ENCODE peak calls at places on chromosomes 7 and 10, in seven cellular contexts. E is body of pancreas, Q is uterus, C is mucosa of descending colon, B is gastrocnemius medialis, Y is transverse colon, N is MM.1S. R is an unnamed sample. For H3K9me3, the result is how much of the 10 kb centered on the place peaks cover.

GRCh38 chr7:23065974-23066373 is 39.6 kb upstream of the KLHL7 start:
- DNase-seq in E (no peak), Q (no peak), C (no peak), B (no peak), Y (no peak), N (no peak), R (no peak)

GRCh38 chr10:125783957-125784356 is 8.3 kb upstream of the MMP21 start:
- DNase-seq in E (no peak), Q (no peak), C (no peak), B (no peak), Y (no peak), N (peak), R (no peak)

GRCh38 chr10:7659560-7659959 is 7.2 kb downstream of the ITIH5 start:
- DNase-seq in E (no peak), Q (no peak), C (no peak), B (no peak), Y (no peak), N (no peak), R (no peak)

GRCh38 chr7:92784935-92785334 is 51.4 kb downstream of the CDK6 start:
- DNase-seq in E (no peak), Q (no peak), C (no peak), B (no peak), Y (no peak), N (no peak), R (no peak)

GRCh38 chr7:158084555-158084954 is 503.1 kb downstream of the PTPRN2 start:
- DNase-seq in E (no peak), Q (no peak), C (no peak), B (no peak), Y (no peak), N (no peak), R (peak)

GRCh38 chr7:151243411-151244155 is 4.9 kb downstream of the SMARCD3 start:
- DNase-seq in E (no peak), Q (no peak), C (no peak), B (no peak), Y (no peak), N (peak), R (peak)

GRCh38 chr10:16735626-16736025 is 81.6 kb downstream of the RSU1 start:
- DNase-seq in E (no peak), Q (no peak), C (no peak), B (no peak), Y (no peak), N (no peak), R (no peak)

GRCh38 chr7:80876894-80877414 is 41.9 kb downstream of the SEMA3C start:
- DNase-seq in E (no peak), Q (no peak), C (no peak), B (no peak), Y (peak), N (no peak), R (no peak)

GRCh38 chr10:96130326-96130758 is 245 bp downstream of the ZNF518A start:
- DNase-seq in E (peak), Q (no peak), C (peak), B (peak), Y (peak), N (peak), R (peak)

GRCh38 chr7:47180268-47180826 is 401.6 kb downstream of the TNS3 start:
- DNase-seq in E (peak), Q (peak), C (no peak), B (no peak), Y (peak), N (peak), R (no peak)

GRCh38 chr10:50381637-50382036 is 130.3 kb upstream of the ASAH2 start:
- DNase-seq in E (no peak), Q (no peak), C (no peak), B (no peak), Y (no peak), N (no peak), R (no peak)

GRCh38 chr7:143331179-143331825 is 15.4 kb downstream of the CLCN1 start:
- DNase-seq in E (no peak), Q (peak), C (no peak), B (peak), Y (no peak), N (no peak), R (no peak)

GRCh38 chr10:1015688-1016087 is 10.0 kb downstream of the IDI2 start:
- DNase-seq in E (no peak), Q (no peak), C (no peak), B (no peak), Y (no peak), N (no peak), R (no peak)

DNA sequence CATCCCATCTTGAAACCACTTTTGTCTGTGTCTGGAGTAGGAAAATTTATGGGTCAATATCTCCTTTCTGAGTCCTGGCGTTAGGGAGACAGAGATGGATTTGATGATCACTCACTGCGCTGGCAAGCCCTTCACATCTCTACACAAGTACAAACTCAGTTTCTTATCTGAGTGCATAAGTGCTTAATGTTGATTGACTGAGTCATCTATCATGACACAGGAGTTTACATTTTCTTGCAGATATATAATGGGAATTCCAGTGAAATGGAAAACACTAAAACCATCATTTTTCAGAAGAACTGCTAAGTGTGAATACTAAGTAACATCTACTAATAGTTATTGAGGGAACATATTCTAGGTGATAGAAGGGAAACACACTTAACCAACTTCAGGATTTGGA is 763.9 kb upstream of the COBL start:
- DNase-seq in E (no peak), Q (no peak), C (no peak), B (no peak), Y (no peak), N (no peak), R (no peak)
- H3K9me3 ChIP-seq in E (under half), Q (under half), C (under half), B (under half), Y (under half), N (under half), R (under half)

GRCh38 chr7:70377957-70378356 is 754.0 kb upstream of the GALNT17 start:
- DNase-seq in E (no peak), Q (no peak), C (no peak), B (no peak), Y (no peak), N (no peak), R (no peak)
- H3K9me3 ChIP-seq in E (under half), Q (under half), C (under half), B (under half), Y (under half), N (under half), R (under half)

GRCh38 chr7:14673202-14673601 is 229.3 kb downstream of the DGKB start:
- DNase-seq in E (no peak), Q (no peak), C (no peak), B (no peak), Y (no peak), N (no peak), R (no peak)
- H3K9me3 ChIP-seq in E (under half), Q (under half), C (under half), B (under half), Y (under half), N (under half), R (under half)

DNA sequence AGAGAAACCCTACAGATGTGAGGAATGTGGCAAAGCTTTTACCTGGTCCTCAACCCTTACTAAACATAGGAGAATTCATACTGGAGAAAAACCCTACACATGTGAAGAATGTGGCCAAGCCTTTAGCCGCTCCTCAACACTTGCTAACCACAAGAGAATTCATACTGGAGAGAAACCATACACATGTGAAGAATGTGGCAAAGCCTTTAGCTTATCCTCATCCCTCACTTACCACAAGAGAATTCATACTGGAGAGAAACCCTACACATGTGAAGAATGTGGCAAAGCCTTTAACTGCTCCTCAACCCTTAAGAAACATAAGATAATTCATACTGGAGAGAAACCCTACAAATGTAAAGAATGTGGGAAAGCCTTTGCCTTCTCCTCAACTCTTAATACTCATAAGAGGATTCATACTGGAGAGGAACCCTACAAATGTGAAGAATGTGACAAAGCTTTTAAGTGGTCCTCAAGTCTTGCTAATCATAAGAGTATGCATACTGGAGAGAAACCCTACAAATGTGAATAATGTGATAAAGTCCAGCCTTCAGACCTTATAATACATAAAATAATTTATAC is 38.2 kb downstream of the ZNF679 start:
- DNase-seq in E (no peak), Q (no peak), C (no peak), B (no peak), Y (no peak), N (no peak), R (no peak)
- H3K9me3 ChIP-seq in E (under half), Q (under half), C (half or more), B (under half), Y (under half), N (under half), R (under half)

GRCh38 chr10:113733635-113734034 is 17.8 kb upstream of the PLEKHS1 start:
- DNase-seq in E (no peak), Q (no peak), C (no peak), B (no peak), Y (no peak), N (no peak), R (no peak)

GRCh38 chr10:113739031-113739430 is 12.5 kb upstream of the PLEKHS1 start:
- DNase-seq in E (no peak), Q (no peak), C (no peak), B (no peak), Y (no peak), N (no peak), R (no peak)

GRCh38 chr10:113732966-113733365 is 18.5 kb upstream of the PLEKHS1 start:
- DNase-seq in E (no peak), Q (no peak), C (no peak), B (no peak), Y (no peak), N (no peak), R (no peak)

GRCh38 chr10:113736576-113736975 is 14.9 kb upstream of the PLEKHS1 start:
- DNase-seq in E (no peak), Q (no peak), C (no peak), B (no peak), Y (no peak), N (no peak), R (no peak)

GRCh38 chr10:113735913-113736312 is 15.6 kb upstream of the PLEKHS1 start:
- DNase-seq in E (no peak), Q (no peak), C (no peak), B (no peak), Y (no peak), N (no peak), R (no peak)
- H3K9me3 ChIP-seq in E (under half), Q (under half), C (under half), B (under half), Y (under half), N (under half), R (under half)

R was measured in lower lobe of right lung.